ENCODE peak calls at places on chromosomes 5 and 9, in five cellular contexts. V, M, W, F and X are unnamed samples.

GRCh38 chr5:96962540-96962991 is 26.7 kb downstream of the LNPEP start:
- DNase-seq in V (no peak), M (no peak), W (no peak), F (no peak), X (no peak)

GRCh38 chr5:139481122-139481533 is 1.4 kb downstream of the STING1 start:
- DNase-seq in V (peak), M (no peak), W (no peak), F (no peak), X (no peak)

GRCh38 chr5:175689147-175689991 is 31.5 kb downstream of the HRH2 start:
- DNase-seq in V (no peak), M (no peak), W (peak), F (no peak), X (no peak)

GRCh38 chr5:92332039-92332438 is 948.9 kb upstream of the ARRDC3 start:
- DNase-seq in V (no peak), M (no peak), W (no peak), F (no peak), X (no peak)

GRCh38 chr5:157029457-157029856 is 29.5 kb downstream of the HAVCR1 start:
- DNase-seq in V (no peak), M (no peak), W (no peak), F (no peak), X (no peak)

GRCh38 chr9:136488247-136489214 is 5.7 kb upstream of the SEC16A start:
- DNase-seq in V (peak), M (peak), W (no peak), F (peak), X (peak)

GRCh38 chr5:109652096-109652495 is 37.6 kb upstream of the MAN2A1 start:
- DNase-seq in V (no peak), M (no peak), W (no peak), F (no peak), X (no peak)

GRCh38 chr9:128005938-128006337 is 25.1 kb upstream of the EEIG1 start:
- DNase-seq in V (peak), M (no peak), W (no peak), F (no peak), X (peak)

GRCh38 chr9:29657821-29658220 is 2084.5 kb upstream of the C9orf72 start:
- DNase-seq in V (no peak), M (no peak), W (no peak), F (no peak), X (no peak)

GRCh38 chr9:134422701-134423100 is 96.4 kb downstream of the RXRA start:
- DNase-seq in V (no peak), M (no peak), W (no peak), F (no peak), X (no peak)

GRCh38 chr5:24225051-24225450 is 419.7 kb downstream of the CDH10 start:
- DNase-seq in V (no peak), M (no peak), W (peak), F (peak), X (no peak)

GRCh38 chr9:37675661-37676060 is 24.9 kb downstream of the FRMPD1 start:
- DNase-seq in V (no peak), M (no peak), W (no peak), F (no peak), X (no peak)

GRCh38 chr9:135887585-135888050 is 19.7 kb downstream of the CAMSAP1 start:
- DNase-seq in V (peak), M (no peak), W (no peak), F (peak), X (no peak)

GRCh38 chr5:43367909-43368648 is 44.1 kb downstream of the CCL28 start:
- DNase-seq in V (no peak), M (no peak), W (no peak), F (no peak), X (no peak)

GRCh38 chr5:61748651-61749050 is 416.6 kb downstream of the ZSWIM6 start:
- DNase-seq in V (no peak), M (no peak), W (no peak), F (no peak), X (no peak)

GRCh38 chr9:36136277-36136893 is at the start of gene GLIPR2:
- DNase-seq in V (peak), M (peak), W (no peak), F (peak), X (peak)

GRCh38 chr5:90356612-90357011 is 52.9 kb downstream of the CETN3 start:
- DNase-seq in V (no peak), M (no peak), W (no peak), F (no peak), X (no peak)

GRCh38 chr5:147369742-147370374 is 135.0 kb downstream of the STK32A start:
- DNase-seq in V (no peak), M (no peak), W (no peak), F (no peak), X (peak)

GRCh38 chr5:71836084-71836483 is 117.0 kb downstream of the CARTPT start:
- DNase-seq in V (no peak), M (no peak), W (no peak), F (no peak), X (peak)

GRCh38 chr5:135127604-135128240 is 93.7 kb upstream of the PITX1 start:
- DNase-seq in V (no peak), M (no peak), W (peak), F (no peak), X (peak)

GRCh38 chr9:23145467-23145866 is 680.6 kb downstream of the ELAVL2 start:
- DNase-seq in V (no peak), M (no peak), W (no peak), F (peak), X (no peak)

GRCh38 chr5:90529234-90529938 is at the start of gene LYSMD3:
- DNase-seq in V (peak), M (peak), W (peak), F (peak), X (peak)

GRCh38 chr9:16205455-16205854 is 652.6 kb downstream of the CCDC171 start:
- DNase-seq in V (no peak), M (no peak), W (no peak), F (no peak), X (no peak)

GRCh38 chr5:35112300-35112699 is 64.6 kb upstream of the AGXT2 start:
- DNase-seq in V (no peak), M (no peak), W (no peak), F (no peak), X (no peak)

GRCh38 chr5:140040358-140040757 is 2.7 kb downstream of the NRG2 start:
- DNase-seq in V (no peak), M (no peak), W (no peak), F (no peak), X (no peak)

GRCh38 chr5:155290937-155291336 is 277.4 kb downstream of the KIF4B start:
- DNase-seq in V (no peak), M (no peak), W (no peak), F (no peak), X (no peak)

GRCh38 chr9:98971168-98971914 is 27.6 kb downstream of the COL15A1 start:
- DNase-seq in V (no peak), M (no peak), W (peak), F (peak), X (no peak)

GRCh38 chr5:180115326-180116076 is 43.9 kb upstream of the RNF130 start:
- DNase-seq in V (no peak), M (no peak), W (no peak), F (no peak), X (no peak)

GRCh38 chr5:181045316-181045715 is 5.2 kb downstream of the BTNL9 start:
- DNase-seq in V (no peak), M (no peak), W (no peak), F (no peak), X (no peak)

GRCh38 chr9:70112981-70113380 is 69.3 kb downstream of the MAMDC2 start:
- DNase-seq in V (no peak), M (no peak), W (no peak), F (peak), X (no peak)

GRCh38 chr5:66608501-66608900 is 12.3 kb downstream of the MAST4 start:
- DNase-seq in V (no peak), M (no peak), W (no peak), F (peak), X (no peak)

GRCh38 chr5:61342066-61342465 is 10.0 kb downstream of the ZSWIM6 start:
- DNase-seq in V (peak), M (no peak), W (no peak), F (peak), X (no peak)

GRCh38 chr5:120150770-120151169 is 313.3 kb upstream of the PRR16 start:
- DNase-seq in V (no peak), M (no peak), W (no peak), F (no peak), X (no peak)

GRCh38 chr5:74392698-74393431 is 247.7 kb downstream of the ENC1 start:
- DNase-seq in V (no peak), M (no peak), W (no peak), F (no peak), X (no peak)

GRCh38 chr9:105413486-105414068 is 34.3 kb upstream of the FSD1L start:
- DNase-seq in V (no peak), M (peak), W (no peak), F (peak), X (peak)

GRCh38 chr5:165325201-165325600 is 1819.8 kb downstream of the MAT2B start:
- DNase-seq in V (no peak), M (no peak), W (peak), F (no peak), X (no peak)

GRCh38 chr5:16690243-16690839 is 73.5 kb upstream of the RETREG1 start:
- DNase-seq in V (peak), M (peak), W (no peak), F (peak), X (peak)